ENCODE peak calls at places on chromosomes 13 and 19, in five cellular contexts. L, V, A, U and F are unnamed samples.

GRCh38 chr13:74047925-74048324 is 86.3 kb downstream of the KLF12 start:
- DNase-seq in A (no peak), V (no peak), L (peak), U (no peak), F (no peak)

GRCh38 chr13:111502957-111503356 is 182.5 kb downstream of the TEX29 start:
- DNase-seq in V (no peak), U (no peak), L (no peak), A (no peak), F (no peak)

GRCh38 chr13:44230736-44231135 is 142.9 kb upstream of the SERP2 start:
- DNase-seq in U (no peak), V (no peak), L (no peak), A (no peak), F (no peak)

GRCh38 chr19:11168568-11168967 is 13.0 kb upstream of the SPC24 start:
- DNase-seq in V (no peak), U (no peak), L (peak), A (no peak), F (no peak)

GRCh38 chr19:35545855-35546381 is 492 bp downstream of the TMEM147 start:
- DNase-seq in L (no peak), A (no peak), V (peak), U (peak), F (no peak)

GRCh38 chr13:106479849-106480400 is 55.5 kb downstream of the EFNB2 start:
- DNase-seq in V (no peak), U (no peak), A (no peak), L (no peak), F (no peak)

GRCh38 chr19:17075860-17076538 is 422 bp downstream of the MYO9B start:
- DNase-seq in A (peak), L (no peak), U (no peak), V (peak), F (no peak)

GRCh38 chr19:51002101-51002532 is 713 bp upstream of the KLK8 start:
- DNase-seq in A (no peak), V (no peak), L (no peak), U (no peak), F (no peak)

GRCh38 chr19:17001603-17002183 is 24.9 kb downstream of the CPAMD8 start:
- DNase-seq in L (no peak), V (peak), A (peak), U (no peak), F (no peak)

GRCh38 chr13:75485286-75486062 is 3.5 kb upstream of the TBC1D4 start:
- DNase-seq in V (no peak), L (peak), U (no peak), A (no peak), F (no peak)

GRCh38 chr13:43804461-43805070 is 17.8 kb upstream of the ENOX1 start:
- DNase-seq in V (peak), A (no peak), U (peak), L (peak), F (no peak)

GRCh38 chr13:39765801-39766463 is 110.5 kb downstream of the COG6 start:
- DNase-seq in A (no peak), U (no peak), V (no peak), L (no peak), F (no peak)

GRCh38 chr19:10915511-10916091 is 12.8 kb downstream of the YIPF2 start:
- DNase-seq in U (no peak), L (no peak), A (no peak), V (no peak), F (no peak)

GRCh38 chr19:47351545-47351944 is 2.4 kb downstream of the DHX34 start:
- DNase-seq in L (peak), V (no peak), U (no peak), A (no peak), F (no peak)

GRCh38 chr19:3970313-3970807 is 539 bp downstream of the DAPK3 start:
- DNase-seq in V (no peak), A (no peak), L (no peak), U (no peak), F (no peak)

GRCh38 chr13:20231839-20232555 is at the start of gene GJB6:
- DNase-seq in A (peak), L (no peak), V (no peak), U (no peak), F (peak)

GRCh38 chr19:32891609-32892008 is 22.0 kb upstream of the SLC7A9 start:
- DNase-seq in V (no peak), A (no peak), U (no peak), L (no peak), F (no peak)

GRCh38 chr13:106533101-106533939 is 2.1 kb downstream of the EFNB2 start:
- DNase-seq in V (no peak), L (no peak), A (peak), U (no peak), F (no peak)

GRCh38 chr13:85586422-85586831 is 212.8 kb downstream of the SLITRK6 start:
- DNase-seq in L (no peak), V (no peak), A (no peak), U (no peak), F (no peak)

GRCh38 chr13:111853146-111853545 is 213.8 kb upstream of the SOX1 start:
- DNase-seq in A (peak), U (no peak), L (no peak), V (no peak), F (no peak)

GRCh38 chr19:13929956-13930355 is 8.3 kb downstream of the PODNL1 start:
- DNase-seq in V (no peak), A (no peak), U (no peak), L (no peak), F (no peak)

GRCh38 chr19:4374451-4375163 is 25.7 kb downstream of the SH3GL1 start:
- DNase-seq in L (peak), A (no peak), V (peak), U (no peak), F (no peak)

GRCh38 chr19:56084835-56085536 is 36.1 kb downstream of the ZNF787 start:
- DNase-seq in L (no peak), V (no peak), U (no peak), A (no peak), F (no peak)

GRCh38 chr13:89029062-89029461 is 1357.9 kb downstream of the SLITRK5 start:
- DNase-seq in A (no peak), V (no peak), U (no peak), L (no peak), F (no peak)

GRCh38 chr13:49110122-49110831 is 109.9 kb upstream of the MLNR start:
- DNase-seq in U (peak), L (peak), A (peak), V (peak), F (peak)

GRCh38 chr13:19305434-19305833 is 123.8 kb upstream of the TUBA3C start:
- DNase-seq in U (no peak), L (no peak), V (no peak), A (no peak), F (no peak)

GRCh38 chr13:20566424-20566916 is 487 bp upstream of the IFT88 start:
- DNase-seq in U (no peak), L (peak), V (no peak), A (no peak), F (peak)

GRCh38 chr13:51849145-51850101 is 4.4 kb upstream of the TMEM272 start:
- DNase-seq in A (peak), U (no peak), L (peak), V (peak), F (peak)

GRCh38 chr19:10419200-10419645 is 1.1 kb upstream of the PDE4A start:
- DNase-seq in A (no peak), V (peak), L (no peak), U (no peak), F (no peak)

GRCh38 chr19:16066611-16067104 is 9.6 kb upstream of the TPM4 start:
- DNase-seq in A (no peak), L (peak), V (peak), U (no peak), F (no peak)

GRCh38 chr19:13981467-13981866 is 24.7 kb downstream of the RFX1 start:
- DNase-seq in A (no peak), U (no peak), V (no peak), L (no peak), F (no peak)

GRCh38 chr19:49502866-49503581 is 6.8 kb downstream of the RPS11 start:
- DNase-seq in L (peak), U (no peak), A (no peak), V (peak), F (no peak)

GRCh38 chr19:11130824-11131455 is 24.6 kb downstream of the SPC24 start:
- DNase-seq in A (peak), L (peak), U (no peak), V (peak), F (peak)

GRCh38 chr13:20340759-20341161 is 108.6 kb upstream of the GJB6 start:
- DNase-seq in A (no peak), L (no peak), V (no peak), U (no peak), F (no peak)

GRCh38 chr13:24042710-24043440 is 117.6 kb upstream of the SPATA13 start:
- DNase-seq in L (no peak), U (no peak), A (no peak), V (no peak), F (no peak)

GRCh38 chr19:14517840-14518505 is at the start of gene DNAJB1:
- DNase-seq in U (no peak), L (no peak), V (peak), A (peak), F (no peak)

GRCh38 chr13:102729560-102730275 is 34.9 kb upstream of the METTL21C start:
- DNase-seq in L (no peak), A (no peak), U (no peak), V (no peak), F (no peak)

GRCh38 chr13:30690282-30691188 is 44.8 kb upstream of the ALOX5AP start:
- DNase-seq in U (no peak), L (no peak), A (no peak), V (no peak), F (no peak)
- TF ChIP-seq ZNF274 in U (no peak), L (no peak), A (no peak), V (no peak), F (no peak)

DNA sequence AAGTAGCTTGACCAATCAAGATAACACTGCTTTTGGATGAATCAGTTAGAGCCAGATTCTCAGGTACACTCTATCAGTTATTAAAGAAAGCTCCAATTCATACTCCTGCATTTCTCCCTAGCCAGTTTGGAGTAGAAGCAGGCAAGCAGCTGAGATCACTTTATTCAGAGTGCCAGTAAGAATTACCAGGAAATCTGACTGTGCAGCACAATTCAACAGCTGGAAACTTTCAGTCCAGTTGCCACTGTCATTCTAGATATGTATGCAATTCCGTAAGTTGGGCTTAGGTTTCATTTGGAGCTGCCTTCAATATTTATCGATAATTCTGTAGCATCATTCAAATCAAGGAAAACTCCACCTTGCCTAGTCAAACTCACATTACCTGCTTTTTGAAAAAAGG is 2625.6 kb upstream of the PCDH20 start:
- DNase-seq in A (no peak), V (no peak), U (no peak), L (no peak), F (no peak)
- TF ChIP-seq ZNF274 in A (no peak), V (no peak), U (no peak), L (no peak), F (no peak)

DNA sequence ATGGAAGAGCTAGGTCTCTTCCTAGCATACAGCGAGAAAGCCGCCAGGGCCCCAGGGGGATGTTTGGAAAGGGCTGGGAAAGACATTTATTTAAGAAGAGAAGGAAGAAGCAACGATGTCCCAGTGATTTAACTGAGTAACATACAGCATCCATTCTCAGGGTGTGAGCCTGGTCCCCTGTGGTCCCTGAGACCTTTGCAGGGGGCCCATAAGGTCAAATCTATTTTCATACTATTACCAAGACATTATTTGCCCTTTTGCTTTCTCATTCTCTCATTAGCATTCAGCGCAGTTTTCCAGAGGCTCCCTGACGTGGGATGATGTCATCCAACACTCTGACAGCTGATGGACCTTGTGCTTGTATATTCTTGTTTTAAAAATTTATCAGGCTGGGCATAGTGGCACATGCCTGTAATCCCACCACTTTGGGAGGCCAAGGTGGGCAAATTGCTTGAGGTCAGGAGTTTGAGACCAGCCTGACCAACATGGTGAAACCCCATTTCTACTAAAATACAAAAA is 18.3 kb upstream of the HNRNPUL1 start:
- DNase-seq in L (no peak), U (no peak), A (no peak), V (no peak), F (no peak)
- TF ChIP-seq ZNF274 in L (no peak), U (no peak), A (no peak), V (no peak), F (no peak)

GRCh38 chr13:48043789-48044503 is 6.4 kb downstream of the NUDT15 start:
- DNase-seq in L (no peak), A (no peak), U (no peak), V (no peak), F (no peak)
- TF ChIP-seq ZNF274 in L (no peak), A (no peak), U (no peak), V (no peak), F (no peak)

GRCh38 chr19:34393031-34393430 is 11.2 kb upstream of the PDCD2L start:
- DNase-seq in V (peak), L (no peak), U (no peak), A (no peak), F (no peak)
- TF ChIP-seq ZNF274 in V (no peak), L (no peak), U (no peak), A (no peak), F (no peak)

DNA sequence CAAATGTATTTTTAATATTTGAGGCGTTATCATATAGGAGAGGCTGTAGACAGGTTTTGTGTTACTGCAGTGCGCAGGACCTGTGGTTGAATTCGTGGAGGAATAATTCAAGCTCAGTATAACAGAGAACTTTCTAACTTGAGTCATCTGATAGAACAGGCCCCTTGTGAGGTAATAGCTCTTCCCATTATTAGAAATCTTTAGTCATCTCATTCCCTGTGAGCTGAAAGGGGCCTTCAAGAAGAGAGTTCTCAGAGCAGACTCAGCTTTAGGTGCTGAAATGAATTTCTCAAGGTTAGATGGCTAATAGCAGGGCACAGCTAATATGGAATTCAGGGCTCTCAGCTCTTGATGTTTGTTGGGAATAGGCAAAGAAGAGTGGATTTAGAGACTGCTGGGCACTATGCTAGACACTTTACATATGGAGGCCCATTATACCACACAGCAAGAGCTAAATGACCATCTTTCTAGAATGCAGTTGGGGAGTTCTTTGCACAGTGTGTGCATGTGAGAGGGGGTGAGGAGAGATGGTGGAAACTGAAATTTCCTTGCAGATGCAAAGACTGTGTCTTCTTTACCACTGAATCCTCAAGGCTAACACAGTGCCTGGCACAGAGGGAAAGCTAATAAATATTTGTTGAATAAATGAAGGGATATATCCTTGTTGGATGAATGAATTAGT is 89.5 kb downstream of the DGKH start:
- DNase-seq in U (no peak), A (no peak), V (no peak), L (no peak), F (no peak)
- TF ChIP-seq ZNF274 in U (no peak), A (no peak), V (no peak), L (no peak), F (no peak)

GRCh38 chr19:29370276-29370675 is 155.5 kb upstream of the VSTM2B start:
- DNase-seq in V (peak), L (no peak), U (no peak), A (no peak), F (no peak)
- TF ChIP-seq ZNF274 in V (no peak), L (no peak), U (no peak), A (no peak), F (no peak)

GRCh38 chr19:18414504-18415176 is 4.6 kb upstream of the SSBP4 start:
- DNase-seq in V (peak), A (no peak), U (no peak), L (no peak), F (no peak)
- TF ChIP-seq ZNF274 in V (no peak), A (no peak), U (no peak), L (no peak), F (no peak)